ENCODE peak calls at places on chromosome 9, in ten cellular contexts. Y, O, T, A, E, C, X, M, S and N are unnamed samples.
A peak's percentile ranks its signal among the peaks of the same experiment; 100 is the strongest.

GRCh38 chr9:77848897-77849296 is 182.7 kb downstream of the GNAQ start:
- DNase-seq in Y (peak; percentile 82), O (no peak), T (no peak), A (no peak), E (peak; percentile 92), C (peak; percentile 28), X (no peak), M (peak; percentile 79), S (peak; percentile 70), N (no peak)

GRCh38 chr9:87959916-87960581 is 14.3 kb downstream of the CDK20 start:
- DNase-seq in Y (no peak), O (no peak), T (no peak), A (peak; percentile 62), E (peak; percentile 69), C (no peak), X (no peak), M (no peak), S (no peak), N (no peak)

GRCh38 chr9:96020300-96020821 is 144.9 kb downstream of the ERCC6L2 start:
- DNase-seq in Y (no peak), O (no peak), T (no peak), A (no peak), E (no peak), C (no peak), X (no peak), M (no peak), S (no peak), N (no peak)

GRCh38 chr9:135887585-135888050 is 19.7 kb downstream of the CAMSAP1 start:
- DNase-seq in Y (no peak), O (no peak), T (no peak), A (no peak), E (no peak), C (no peak), X (peak; percentile 40), M (peak; percentile 65), S (no peak), N (peak; percentile 85)

GRCh38 chr9:129275626-129276247 is 97.7 kb upstream of the IER5L start:
- DNase-seq in Y (peak; percentile 10), O (no peak), T (no peak), A (no peak), E (peak; percentile 83), C (no peak), X (no peak), M (peak; percentile 16), S (no peak), N (peak; percentile 37)

GRCh38 chr9:118058227-118058626 is 354.0 kb downstream of the TLR4 start:
- DNase-seq in Y (no peak), O (peak; percentile 47), T (peak; percentile 44), A (no peak), E (no peak), C (no peak), X (no peak), M (no peak), S (no peak), N (no peak)

GRCh38 chr9:127444921-127445850 is 6.0 kb downstream of the RPL12 start:
- DNase-seq in Y (peak; percentile 32), O (peak; percentile 58), T (no peak), A (no peak), E (peak; percentile 21), C (no peak), X (no peak), M (no peak), S (no peak), N (no peak)

GRCh38 chr9:134940236-134941208 is 22.8 kb upstream of the FCN1 start:
- DNase-seq in Y (no peak), O (no peak), T (no peak), A (no peak), E (no peak), C (no peak), X (no peak), M (peak; percentile 26), S (no peak), N (peak; percentile 53)

GRCh38 chr9:131227112-131228058 is 48.9 kb downstream of the FAM78A start:
- DNase-seq in Y (no peak), O (no peak), T (no peak), A (no peak), E (peak; percentile 12), C (no peak), X (no peak), M (no peak), S (peak; percentile 35), N (no peak)